ENCODE peak calls at places on chromosome 7, in five cellular contexts. R, J, H, Q and K are unnamed samples.

GRCh38 chr7:56287429-56288138 is 171.4 kb upstream of the NUPR2 start:
- DNase-seq in H (peak; percentile 14), Q (no peak), J (peak; percentile 45), R (no peak), K (no peak)

GRCh38 chr7:44311561-44312495 is 13.6 kb downstream of the CAMK2B start:
- DNase-seq in Q (no peak), H (no peak), R (no peak), J (no peak), K (peak; percentile 34)

GRCh38 chr7:16114633-16115032 is 306.7 kb downstream of the CRPPA start:
- DNase-seq in H (no peak), Q (peak; percentile 33), R (peak; percentile 36), J (no peak), K (no peak)

GRCh38 chr7:33841031-33841430 is 64.3 kb upstream of the BMPER start:
- DNase-seq in H (no peak), Q (no peak), J (no peak), R (no peak), K (no peak)

GRCh38 chr7:28615091-28615490 is 202.8 kb downstream of the CREB5 start:
- DNase-seq in R (peak; percentile 32), Q (no peak), J (no peak), H (no peak), K (no peak)

GRCh38 chr7:75867390-75867717 is 11.5 kb upstream of the RHBDD2 start:
- DNase-seq in Q (no peak), H (no peak), J (no peak), R (no peak), K (no peak)

GRCh38 chr7:70432567-70433001 is 699.4 kb upstream of the GALNT17 start:
- DNase-seq in R (no peak), H (peak; percentile 5), Q (no peak), J (no peak), K (no peak)

GRCh38 chr7:96953676-96954513 is 51.5 kb upstream of the DLX6 start:
- DNase-seq in R (no peak), J (no peak), H (no peak), Q (no peak), K (no peak)

GRCh38 chr7:132514430-132514829 is 61.8 kb downstream of the PLXNA4 start:
- DNase-seq in H (no peak), J (no peak), R (no peak), Q (no peak), K (no peak)

GRCh38 chr7:115851291-115851690 is 179.3 kb downstream of the TFEC start:
- DNase-seq in J (no peak), H (no peak), Q (peak; percentile 44), R (peak; percentile 69), K (no peak)

GRCh38 chr7:139232893-139233292 is 1.9 kb downstream of the UBN2 start:
- DNase-seq in R (peak; percentile 12), H (no peak), Q (peak; percentile 49), J (no peak), K (no peak)

GRCh38 chr7:2028733-2029132 is 204.0 kb downstream of the MAD1L1 start:
- DNase-seq in H (no peak), R (no peak), J (peak; percentile 2), Q (no peak), K (no peak)

GRCh38 chr7:68699090-68699711 is 899.1 kb upstream of the AUTS2 start:
- DNase-seq in H (no peak), J (no peak), R (no peak), Q (peak; percentile 39), K (no peak)

GRCh38 chr7:159141159-159141558 is 3.5 kb downstream of the VIPR2 start:
- DNase-seq in J (no peak), H (no peak), R (no peak), Q (no peak), K (peak; percentile 35)

GRCh38 chr7:47915066-47915976 is 32.9 kb downstream of the PKD1L1 start:
- DNase-seq in R (no peak), H (no peak), J (no peak), Q (peak; percentile 1), K (no peak)

GRCh38 chr7:92868683-92869293 is 32.4 kb upstream of the CDK6 start:
- DNase-seq in H (no peak), R (no peak), Q (no peak), J (no peak), K (no peak)

GRCh38 chr7:157497367-157497743 is 160.6 kb downstream of the DNAJB6 start:
- DNase-seq in R (no peak), J (no peak), H (no peak), Q (no peak), K (peak; percentile 35)

GRCh38 chr7:130364446-130364845 is 15.8 kb upstream of the CPA1 start:
- DNase-seq in Q (no peak), H (no peak), R (no peak), J (no peak), K (no peak)

GRCh38 chr7:39589323-39590111 is 23.3 kb downstream of the YAE1 start:
- DNase-seq in R (peak; percentile 95), H (no peak), Q (peak; percentile 78), J (no peak), K (peak; percentile 86)

GRCh38 chr7:75660566-75661215 is 78.0 kb downstream of the HIP1 start:
- DNase-seq in H (no peak), R (no peak), J (no peak), Q (no peak), K (no peak)

GRCh38 chr7:36661135-36661840 is 63.0 kb downstream of the AOAH start:
- DNase-seq in Q (no peak), R (no peak), J (no peak), H (no peak), K (no peak)

GRCh38 chr7:143331179-143331825 is 15.4 kb downstream of the CLCN1 start:
- DNase-seq in H (no peak), Q (peak; percentile 86), J (no peak), R (peak; percentile 90), K (no peak)

GRCh38 chr7:87416682-87417587 is 58.5 kb downstream of the ABCB4 start:
- DNase-seq in J (peak; percentile 47), Q (peak; percentile 69), H (peak; percentile 18), R (peak; percentile 74), K (peak; percentile 74)

GRCh38 chr7:139651308-139651707 is 126.5 kb downstream of the HIPK2 start:
- DNase-seq in R (no peak), H (no peak), J (no peak), Q (no peak), K (no peak)

GRCh38 chr7:15407910-15408309 is 153.9 kb downstream of the AGMO start:
- DNase-seq in H (no peak), Q (no peak), R (peak; percentile 59), J (no peak), K (no peak)

GRCh38 chr7:147261693-147262092 is 1145.1 kb downstream of the CNTNAP2 start:
- DNase-seq in Q (no peak), J (no peak), H (no peak), R (no peak), K (no peak)

GRCh38 chr7:100863406-100863950 is 3.7 kb upstream of the TRIP6 start:
- DNase-seq in H (no peak), Q (no peak), R (no peak), J (no peak), K (no peak)

GRCh38 chr7:366171-366916 is 76.4 kb downstream of the FOXL3 start:
- DNase-seq in J (no peak), R (peak; percentile 23), Q (no peak), H (no peak), K (no peak)

GRCh38 chr7:29843106-29843505 is 36.8 kb downstream of the WIPF3 start:
- DNase-seq in J (no peak), H (no peak), R (no peak), Q (no peak), K (no peak)